ENCODE peak calls at places on chromosomes 13 and 19, in six cellular contexts. G is stomach, N is SK-N-SH, Q is suprapubic skin, L is GM23338, I is spleen. X is an unnamed sample.

GRCh38 chr19:51514866-51515481 is 13.4 kb upstream of the SIGLEC12 start:
- DNase-seq in G (no peak), N (peak), Q (no peak), L (peak), I (no peak), X (no peak)

GRCh38 chr13:109758937-109759480 is 27.4 kb downstream of the IRS2 start:
- DNase-seq in G (no peak), N (no peak), Q (no peak), L (no peak), I (no peak), X (no peak)

GRCh38 chr19:801861-802496 is 4.7 kb downstream of the PTBP1 start:
- DNase-seq in G (peak), N (no peak), Q (no peak), L (peak), I (no peak), X (peak)

GRCh38 chr13:32212420-32212819 is 102.7 kb downstream of the ZAR1L start:
- DNase-seq in G (no peak), N (no peak), Q (no peak), L (no peak), I (no peak), X (no peak)

GRCh38 chr19:45446944-45447343 is 20.9 kb upstream of the FOSB start:
- DNase-seq in G (no peak), N (no peak), Q (no peak), L (no peak), I (no peak), X (peak)

GRCh38 chr19:48290341-48290922 is 20.6 kb downstream of the ZNF114 start:
- DNase-seq in G (no peak), N (peak), Q (no peak), L (peak), I (no peak), X (no peak)

GRCh38 chr13:47933688-47934011 is 67.4 kb downstream of the SUCLA2 start:
- DNase-seq in G (no peak), N (no peak), Q (no peak), L (no peak), I (no peak), X (no peak)

GRCh38 chr19:43337737-43338136 is 15.7 kb upstream of the CD177 start:
- DNase-seq in G (no peak), N (no peak), Q (no peak), L (no peak), I (no peak), X (no peak)

GRCh38 chr13:114130131-114130707 is 2.2 kb downstream of the RASA3 start:
- DNase-seq in G (no peak), N (no peak), Q (no peak), L (no peak), I (no peak), X (no peak)

GRCh38 chr13:114127473-114128347 is 4.7 kb downstream of the RASA3 start:
- DNase-seq in G (no peak), N (no peak), Q (no peak), L (no peak), I (no peak), X (no peak)

GRCh38 chr13:114129649-114130062 is 2.8 kb downstream of the RASA3 start:
- DNase-seq in G (no peak), N (no peak), Q (no peak), L (no peak), I (peak), X (no peak)

GRCh38 chr13:114128348-114128623 is 4.1 kb downstream of the RASA3 start:
- DNase-seq in G (no peak), N (no peak), Q (no peak), L (no peak), I (no peak), X (no peak)

DNA sequence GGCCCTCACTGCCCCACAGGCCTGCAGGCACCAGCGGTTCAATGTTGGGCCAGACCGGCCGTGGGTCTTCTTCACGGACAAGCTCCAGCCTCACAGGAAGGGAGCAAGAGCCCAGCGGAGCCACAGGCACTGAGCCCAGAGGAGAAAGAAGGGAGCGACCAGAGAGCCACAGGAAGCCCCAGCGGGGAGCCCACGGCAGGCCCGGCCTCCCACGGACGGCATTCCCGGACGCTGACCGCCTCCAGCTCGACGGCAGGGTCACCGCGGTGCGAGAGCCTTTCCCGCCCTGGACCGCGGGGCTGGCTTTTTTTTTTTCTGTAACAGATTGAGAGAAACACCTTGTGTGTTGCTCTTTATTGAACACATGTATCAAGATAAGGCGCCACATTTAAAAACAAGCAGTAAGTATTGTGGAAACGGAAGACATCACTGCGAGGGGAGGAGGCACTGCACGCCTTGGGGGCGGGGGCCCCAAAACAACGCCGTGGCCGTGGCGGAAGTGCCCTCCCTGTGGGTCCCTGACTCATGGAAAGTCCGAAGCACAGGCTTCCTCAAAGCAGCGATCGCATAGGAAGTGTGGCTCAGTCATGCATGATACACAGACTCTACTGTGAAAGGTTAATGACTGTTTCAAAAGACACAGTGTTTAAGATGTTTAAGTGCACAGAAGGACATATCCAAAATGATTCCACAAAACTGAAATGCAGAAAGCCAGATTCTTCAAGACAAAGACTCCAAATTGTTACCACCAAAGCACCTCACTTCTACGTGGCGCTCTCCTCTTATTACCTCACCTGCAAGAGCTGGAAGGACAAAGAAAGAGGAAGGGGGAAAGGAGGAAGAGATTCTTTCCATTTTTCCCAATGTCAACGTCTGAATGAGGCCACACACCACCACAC is 3.5 kb downstream of the RASA3 start:
- DNase-seq in G (peak), N (no peak), Q (peak), L (no peak), I (peak), X (no peak)
- TF ChIP-seq POLR2AphosphoS5 in G (peak), N (no peak), Q (no peak), L (no peak), I (peak), X (peak)

GRCh38 chr19:40616178-40616577 is 15.0 kb downstream of the LTBP4 start:
- DNase-seq in G (no peak), N (no peak), Q (no peak), L (no peak), I (no peak), X (no peak)
- H3K27ac ChIP-seq in G (peak), N (no peak), Q (no peak), L (no peak), I (no peak), X (no peak)

GRCh38 chr13:91314888-91315287 is 32.6 kb upstream of the MIR17HG start:
- DNase-seq in G (no peak), N (no peak), Q (no peak), L (no peak), I (no peak), X (no peak)
- TF ChIP-seq CTCF in G (no peak), N (no peak), Q (no peak), L (no peak), I (no peak), X (no peak)

DNA sequence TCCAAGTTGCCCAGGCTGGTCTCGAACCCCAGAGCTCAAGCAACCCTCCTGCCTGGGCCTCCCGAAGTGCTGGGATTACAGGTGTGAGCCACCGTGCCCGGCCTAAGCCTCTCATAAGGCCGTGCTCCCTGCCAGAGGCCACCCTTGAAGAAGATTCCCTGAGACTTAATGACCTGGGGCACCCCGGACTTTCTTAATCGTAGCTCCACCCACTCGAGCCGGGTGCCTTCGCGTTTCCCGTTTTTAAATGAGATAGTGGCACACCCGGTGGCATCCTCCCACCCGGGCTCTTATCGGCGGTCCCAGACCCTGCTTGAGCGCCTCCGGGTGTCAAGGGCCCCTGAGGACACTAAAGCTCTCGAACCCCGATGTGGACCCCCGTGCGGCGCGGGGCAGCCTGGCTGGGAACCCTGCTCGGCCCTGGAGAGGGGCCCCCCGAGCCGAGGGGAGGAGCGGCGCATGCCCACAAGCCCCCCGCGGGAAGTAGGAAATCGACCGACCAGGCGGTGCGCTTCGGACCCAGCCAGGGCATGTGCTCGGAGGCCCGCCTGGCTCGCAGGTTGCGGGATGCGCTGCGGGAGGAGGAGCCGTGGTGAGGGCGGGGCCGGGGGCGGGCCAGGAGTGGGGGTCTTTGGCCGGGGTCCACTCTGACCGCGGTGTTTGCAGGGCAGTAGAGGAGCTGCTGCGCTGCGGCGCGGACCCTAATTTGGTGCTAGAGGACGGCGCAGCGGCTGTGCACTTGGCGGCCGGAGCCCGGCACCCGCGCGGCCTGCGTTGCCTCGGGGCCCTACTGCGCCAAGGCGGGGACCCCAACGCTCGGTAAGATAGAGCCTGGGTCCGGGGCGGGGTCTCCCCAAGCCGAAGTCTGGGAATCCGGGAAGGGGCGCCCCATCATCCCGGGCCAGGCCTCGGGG is at the start of gene ANKLE1:
- DNase-seq in G (peak), N (peak), Q (no peak), L (peak), I (peak), X (no peak)
- TF ChIP-seq POLR2AphosphoS5 in G (no peak), N (no peak), Q (no peak), L (peak), I (peak), X (no peak)

DNA sequence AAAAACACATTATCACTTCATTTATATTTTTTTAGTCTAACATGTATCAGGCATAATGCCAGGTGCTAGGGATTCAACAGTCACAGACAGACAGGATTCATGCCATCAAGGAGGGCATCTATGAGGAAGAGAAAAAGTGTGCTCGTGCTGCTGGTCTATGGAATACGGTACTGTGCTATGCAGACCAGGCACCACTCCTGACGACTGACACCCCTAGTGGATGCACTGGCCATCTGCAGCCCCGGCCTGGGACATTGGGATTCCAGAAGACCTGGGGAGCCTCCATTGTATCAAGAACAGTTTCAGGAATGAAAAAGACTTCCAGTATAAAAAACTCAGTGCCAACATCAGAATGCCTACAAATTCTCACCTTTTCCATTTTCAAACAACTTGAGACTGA is 94.0 kb downstream of the KLF12 start:
- DNase-seq in G (peak), N (peak), Q (no peak), L (peak), I (peak), X (no peak)
- H3K27ac ChIP-seq in G (no peak), N (no peak), Q (no peak), L (no peak), I (no peak), X (no peak)

GRCh38 chr19:4374451-4375163 is 25.7 kb downstream of the SH3GL1 start:
- DNase-seq in G (peak), N (no peak), Q (peak), L (no peak), I (no peak), X (no peak)
- TF ChIP-seq CTCF in G (no peak), N (no peak), Q (peak), L (no peak), I (no peak), X (no peak)

GRCh38 chr19:34534206-34534605 is 52.6 kb downstream of the WTIP start:
- DNase-seq in G (no peak), N (no peak), Q (no peak), L (no peak), I (no peak), X (no peak)
- TF ChIP-seq POLR2AphosphoS5 in G (no peak), N (no peak), Q (no peak), L (no peak), I (no peak), X (no peak)

GRCh38 chr13:73844986-73845385 is 289.2 kb downstream of the KLF12 start:
- DNase-seq in G (no peak), N (no peak), Q (no peak), L (no peak), I (no peak), X (no peak)

GRCh38 chr13:73850104-73850898 is 283.9 kb downstream of the KLF12 start:
- DNase-seq in G (no peak), N (no peak), Q (no peak), L (no peak), I (no peak), X (no peak)

GRCh38 chr13:73851104-73851503 is 283.1 kb downstream of the KLF12 start:
- DNase-seq in G (no peak), N (no peak), Q (no peak), L (no peak), I (no peak), X (no peak)

DNA sequence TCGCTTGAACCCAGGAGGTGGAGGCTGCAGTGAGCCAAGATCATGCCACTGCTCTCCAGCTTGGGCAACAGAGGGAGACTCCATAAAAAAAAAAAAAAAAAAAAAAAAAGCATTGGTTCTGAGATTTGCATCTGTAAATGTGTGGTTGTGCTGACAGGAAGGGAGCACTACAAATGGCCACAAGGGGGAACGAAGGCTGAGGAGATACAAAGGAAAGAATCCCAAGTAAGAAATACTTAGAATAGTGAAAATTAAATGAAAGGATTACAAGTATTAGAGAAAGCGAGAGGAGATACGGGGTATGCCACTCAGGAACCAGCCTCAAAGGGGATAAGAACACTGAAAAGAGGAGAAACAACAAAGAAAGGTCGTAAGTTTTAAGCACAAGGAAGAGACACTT is 284.9 kb downstream of the KLF12 start:
- DNase-seq in G (no peak), N (no peak), Q (no peak), L (peak), I (no peak), X (no peak)
- H3K27ac ChIP-seq in G (no peak), N (no peak), Q (no peak), L (no peak), I (no peak), X (no peak)

GRCh38 chr13:28679628-28680027 is 20.7 kb downstream of the POMP start:
- DNase-seq in G (no peak), N (no peak), Q (no peak), L (peak), I (no peak), X (no peak)

GRCh38 chr13:28680541-28680940 is 21.6 kb downstream of the POMP start:
- DNase-seq in G (no peak), N (no peak), Q (no peak), L (no peak), I (no peak), X (no peak)

GRCh38 chr13:28684257-28684656 is 25.3 kb downstream of the POMP start:
- DNase-seq in G (no peak), N (no peak), Q (no peak), L (peak), I (no peak), X (no peak)

GRCh38 chr13:28678809-28679208 is 19.9 kb downstream of the POMP start:
- DNase-seq in G (no peak), N (no peak), Q (no peak), L (peak), I (no peak), X (no peak)
- TF ChIP-seq CTCF in G (no peak), N (peak), Q (peak), L (peak), I (no peak), X (no peak)

GRCh38 chr13:24032674-24033073 is 127.8 kb upstream of the SPATA13 start:
- DNase-seq in G (no peak), N (no peak), Q (no peak), L (no peak), I (no peak), X (no peak)

GRCh38 chr13:24036115-24036514 is 124.4 kb upstream of the SPATA13 start:
- DNase-seq in G (no peak), N (peak), Q (no peak), L (no peak), I (no peak), X (no peak)

GRCh38 chr13:24032252-24032651 is 128.3 kb upstream of the SPATA13 start:
- DNase-seq in G (no peak), N (no peak), Q (no peak), L (no peak), I (no peak), X (no peak)

GRCh38 chr13:24035411-24035810 is 125.1 kb upstream of the SPATA13 start:
- DNase-seq in G (no peak), N (no peak), Q (no peak), L (no peak), I (no peak), X (peak)

DNA sequence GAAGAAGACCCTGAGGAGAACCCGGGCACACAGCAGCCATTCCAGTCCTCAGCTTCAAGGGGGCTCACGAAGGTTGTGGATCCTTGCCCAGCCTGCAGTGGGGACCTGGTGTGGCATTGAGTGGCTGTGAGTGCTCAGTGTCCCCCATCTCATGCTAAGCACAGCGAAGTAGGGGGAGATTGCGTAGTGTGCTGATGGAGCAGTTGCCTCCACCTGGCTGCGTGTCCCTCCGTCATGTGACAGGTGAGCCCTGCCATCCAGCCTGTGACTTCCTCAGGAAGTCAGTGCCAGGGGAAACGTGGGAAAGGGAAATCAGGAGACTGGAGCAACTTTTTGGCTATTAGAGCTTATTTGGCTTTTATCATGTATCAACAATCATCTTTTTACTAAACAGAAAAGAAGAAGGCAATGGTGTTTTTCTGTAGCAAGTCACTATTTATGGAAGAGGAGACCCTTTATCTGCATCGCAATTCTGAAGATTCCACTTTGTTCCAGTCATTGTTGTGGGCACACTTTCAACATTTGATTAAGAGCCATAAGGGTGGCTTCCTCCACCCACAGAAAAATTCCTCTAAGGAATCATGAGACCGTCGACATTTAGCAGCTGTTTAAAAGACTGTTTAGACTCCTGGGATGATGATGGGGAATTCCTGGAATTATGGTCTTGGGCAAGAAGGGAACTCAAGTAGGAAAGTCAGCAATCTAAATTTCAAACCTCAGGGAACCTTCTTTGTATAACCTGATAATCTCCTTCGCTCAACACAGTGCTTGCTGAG is 126.8 kb upstream of the SPATA13 start:
- DNase-seq in G (no peak), N (no peak), Q (no peak), L (no peak), I (no peak), X (no peak)
- TF ChIP-seq POLR2AphosphoS5 in G (no peak), N (no peak), Q (no peak), L (no peak), I (no peak), X (peak)

X was measured in prostate gland.